ENCODE peak calls at places on chromosomes 11 and 22, in six cellular contexts. B, A, T, K, D and G are unnamed samples.

GRCh38 chr22:41940853-41941765 is 5.8 kb downstream of the CENPM start:
- DNase-seq in A (peak; percentile 92), B (peak; percentile 89), T (peak; percentile 64), K (peak; percentile 87), D (peak; percentile 96), G (peak; percentile 81)

GRCh38 chr11:134579709-134580634 is 167.9 kb upstream of the B3GAT1 start:
- DNase-seq in A (peak; percentile 33), K (no peak), D (no peak), T (no peak), B (no peak), G (no peak)

GRCh38 chr11:2192435-2192834 is 20.8 kb upstream of the TH start:
- DNase-seq in B (no peak), D (no peak), T (no peak), A (no peak), K (no peak), G (no peak)

GRCh38 chr11:73878771-73879170 is 2.0 kb downstream of the PAAF1 start:
- DNase-seq in D (no peak), K (no peak), T (no peak), B (no peak), A (no peak), G (no peak)

GRCh38 chr11:121418625-121419114 is 33.4 kb upstream of the SORL1 start:
- DNase-seq in K (no peak), D (no peak), T (no peak), A (peak; percentile 36), B (no peak), G (peak; percentile 33)

GRCh38 chr22:40452730-40453487 is 82.5 kb downstream of the SGSM3 start:
- DNase-seq in D (no peak), K (no peak), B (no peak), A (no peak), T (peak; percentile 62), G (no peak)

GRCh38 chr11:128039140-128040021 is 548.0 kb downstream of the ETS1 start:
- DNase-seq in A (peak; percentile 48), B (peak; percentile 87), D (peak; percentile 95), T (peak; percentile 98), K (no peak), G (peak; percentile 51)

GRCh38 chr11:63854696-63855095 is 15.8 kb downstream of the MARK2 start:
- DNase-seq in A (no peak), T (no peak), B (no peak), D (no peak), K (no peak), G (no peak)

GRCh38 chr11:115670538-115671200 is 166.5 kb upstream of the CADM1 start:
- DNase-seq in D (no peak), K (no peak), B (no peak), A (no peak), T (no peak), G (no peak)

GRCh38 chr11:102604011-102604410 is 21.1 kb downstream of the MMP20 start:
- DNase-seq in T (no peak), D (no peak), A (no peak), B (no peak), K (no peak), G (no peak)

GRCh38 chr22:27416553-27417427 is 384.8 kb downstream of the MN1 start:
- DNase-seq in T (peak; percentile 90), B (no peak), A (no peak), K (no peak), D (peak; percentile 79), G (no peak)

GRCh38 chr11:14150878-14151277 is 188.4 kb downstream of the SPON1 start:
- DNase-seq in A (no peak), K (no peak), D (no peak), T (no peak), B (no peak), G (no peak)

GRCh38 chr11:6353367-6353987 is 33.2 kb upstream of the CAVIN3 start:
- DNase-seq in K (peak; percentile 71), D (peak; percentile 53), T (no peak), B (peak; percentile 70), A (peak; percentile 55), G (peak; percentile 39)

GRCh38 chr11:95140397-95141030 is 50.9 kb downstream of the ENDOD1 start:
- DNase-seq in A (no peak), D (no peak), B (no peak), K (no peak), T (peak; percentile 73), G (no peak)

GRCh38 chr11:105701098-105701497 is 91.2 kb downstream of the GRIA4 start:
- DNase-seq in B (no peak), D (no peak), K (no peak), T (no peak), A (no peak), G (no peak)

GRCh38 chr22:38072322-38073149 is 11.4 kb downstream of the SLC16A8 start:
- DNase-seq in D (no peak), B (no peak), T (no peak), K (no peak), A (no peak), G (no peak)

GRCh38 chr11:130536106-130537040 is 87.9 kb downstream of the ADAMTS15 start:
- DNase-seq in D (no peak), K (no peak), T (peak; percentile 49), A (no peak), B (no peak), G (no peak)

GRCh38 chr22:44328326-44328725 is 15.6 kb upstream of the SHISAL1 start:
- DNase-seq in K (no peak), A (no peak), D (no peak), T (no peak), B (no peak), G (no peak)

GRCh38 chr11:60988658-60989057 is 17.2 kb downstream of the CD6 start:
- DNase-seq in T (no peak), A (no peak), D (no peak), K (no peak), B (no peak), G (no peak)

GRCh38 chr11:14577835-14578529 is 57.8 kb upstream of the PSMA1 start:
- DNase-seq in A (no peak), K (no peak), B (no peak), T (no peak), D (no peak), G (no peak)

GRCh38 chr11:12683857-12684256 is 9.6 kb downstream of the TEAD1 start:
- DNase-seq in B (no peak), K (no peak), T (peak; percentile 68), A (no peak), D (peak; percentile 49), G (no peak)

GRCh38 chr22:28883917-28884753 is 763 bp downstream of the ZNRF3 start:
- DNase-seq in T (no peak), B (peak; percentile 72), D (peak; percentile 33), A (peak; percentile 42), K (peak; percentile 54), G (no peak)

GRCh38 chr11:115886111-115886733 is 382.0 kb upstream of the CADM1 start:
- DNase-seq in B (no peak), K (no peak), T (no peak), D (no peak), A (no peak), G (no peak)

GRCh38 chr11:116336540-116336939 is 436.2 kb downstream of the BUD13 start:
- DNase-seq in A (no peak), T (no peak), K (no peak), B (no peak), D (no peak), G (no peak)

GRCh38 chr22:49929553-49929979 is 11.1 kb downstream of the CRELD2 start:
- DNase-seq in T (no peak), B (no peak), A (peak; percentile 78), K (peak; percentile 76), D (no peak), G (no peak)

GRCh38 chr22:39364646-39365405 is 15.0 kb downstream of the SYNGR1 start:
- DNase-seq in K (no peak), D (peak; percentile 20), T (no peak), A (no peak), B (no peak), G (no peak)

GRCh38 chr22:48709453-48709852 is 1118.2 kb downstream of the BRD1 start:
- DNase-seq in K (no peak), A (no peak), B (peak; percentile 54), D (no peak), T (no peak), G (no peak)

DNA sequence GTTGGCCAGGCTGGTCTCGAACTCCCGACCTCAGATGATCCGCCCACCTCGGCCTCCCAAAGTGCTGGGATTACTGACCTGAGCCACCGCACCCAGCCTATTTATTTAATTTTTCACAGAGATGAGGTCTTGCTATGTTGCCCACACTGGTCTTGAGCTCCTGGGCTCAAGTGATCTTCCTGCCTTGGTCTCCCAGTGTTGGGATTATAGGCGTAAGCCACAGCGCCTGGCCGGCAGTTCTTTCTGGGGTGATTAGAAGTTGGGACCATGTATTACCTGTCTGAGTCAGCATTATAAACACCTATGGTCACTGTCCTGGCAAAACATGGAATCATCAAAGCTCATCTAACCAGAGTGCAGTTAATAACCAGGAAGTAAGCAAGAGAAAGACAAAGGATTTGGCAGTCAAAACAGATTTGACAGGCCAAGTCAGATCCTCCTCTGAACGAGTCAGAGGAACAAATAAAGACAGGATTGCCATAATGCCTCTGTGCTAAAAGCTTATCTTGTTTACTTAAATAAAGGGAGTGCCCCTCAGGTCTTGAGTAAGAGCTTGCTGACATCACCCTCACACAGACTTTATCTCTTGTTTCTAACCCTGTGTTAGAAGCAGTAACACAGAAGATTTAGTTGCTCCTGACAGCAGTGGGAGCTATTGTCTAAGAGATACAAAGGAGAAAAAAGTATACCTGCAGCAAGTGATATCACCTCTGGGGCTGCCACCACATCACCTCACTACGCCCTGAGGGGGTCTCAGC is 3.7 kb downstream of the SERPIND1 start:
- DNase-seq in B (peak; percentile 32), T (peak; percentile 87), A (peak; percentile 16), K (no peak), D (peak; percentile 92), G (peak; percentile 9)
- TF ChIP-seq CTCF in B (no peak), T (no peak), A (peak; percentile 5), K (peak; percentile 12), D (no peak), G (no peak)

GRCh38 chr11:34358258-34358665 is 452 bp upstream of the ABTB2 start:
- DNase-seq in A (peak; percentile 67), T (peak; percentile 64), B (peak; percentile 83), D (peak; percentile 61), K (peak; percentile 56), G (peak; percentile 54)
- H3K27me3 ChIP-seq in A (peaks cover 13% of the 10 kb centered on the region), T (peaks cover 3% of the 10 kb centered on the region), B (no peaks in the 10 kb centered on the region), D (no peaks in the 10 kb centered on the region), K (no peaks in the 10 kb centered on the region), G (no peaks in the 10 kb centered on the region)

GRCh38 chr22:36333632-36334031 is 54.1 kb downstream of the MYH9 start:
- DNase-seq in T (no peak), D (no peak), A (no peak), B (peak; percentile 72), K (peak; percentile 43), G (no peak)

GRCh38 chr22:36334838-36335603 is 52.7 kb downstream of the MYH9 start:
- DNase-seq in B (no peak), T (peak; percentile 81), A (no peak), D (peak; percentile 64), K (peak; percentile 62), G (no peak)

GRCh38 chr22:36332623-36333331 is 55.0 kb downstream of the MYH9 start:
- DNase-seq in A (peak; percentile 55), B (peak; percentile 74), D (no peak), K (peak; percentile 48), T (peak; percentile 86), G (no peak)

GRCh38 chr22:36335621-36336020 is 52.1 kb downstream of the MYH9 start:
- DNase-seq in D (no peak), T (no peak), K (peak; percentile 15), A (no peak), B (no peak), G (no peak)

GRCh38 chr22:36334081-36334831 is 53.5 kb downstream of the MYH9 start:
- DNase-seq in D (no peak), K (peak; percentile 21), T (no peak), A (peak; percentile 52), B (peak; percentile 81), G (no peak)
- TF ChIP-seq CTCF in D (no peak), K (no peak), T (no peak), A (no peak), B (no peak), G (no peak)

GRCh38 chr11:283405-284080 is 5.3 kb downstream of the NLRP6 start:
- DNase-seq in D (no peak), B (peak; percentile 34), T (no peak), A (no peak), K (no peak), G (no peak)
- H3K27me3 ChIP-seq in D (peaks cover 49% of the 10 kb centered on the region), B (peaks cover 77% of the 10 kb centered on the region), T (peaks cover 54% of the 10 kb centered on the region), A (peaks cover 73% of the 10 kb centered on the region), K (peaks cover 13% of the 10 kb centered on the region), G (peaks cover 67% of the 10 kb centered on the region)